ENCODE peak calls at places on chromosome 16, in nine cellular contexts. T is NCI-H460, B is NCI-H1092 treated with DMSO at 0.1 percent for 48 hours, S is upper lobe of left lung, K is T-helper 2 cell, Y is amniotic stem cell, I is frontal cortex, U is midbrain, Z is fibroblast of gingiva. L is an unnamed sample.

GRCh38 chr16:23269248-23270091 is 32.6 kb upstream of the SCNN1B start:
- DNase-seq in I (no peak), T (peak), B (no peak), Y (no peak), Z (no peak), U (no peak), K (no peak), S (no peak), L (no peak)

GRCh38 chr16:68379472-68380347 is 68.6 kb downstream of the SMPD3 start:
- DNase-seq in Y (no peak), Z (no peak), U (no peak), S (peak), I (no peak), B (no peak), K (no peak), T (no peak), L (no peak)

GRCh38 chr16:82776466-82777146 is 149.8 kb downstream of the CDH13 start:
- DNase-seq in T (no peak), B (no peak), U (peak), Y (no peak), I (no peak), K (no peak), Z (no peak), S (no peak), L (no peak)

GRCh38 chr16:29148867-29149272 is 164.0 kb downstream of the LAT start:
- DNase-seq in K (peak), I (no peak), T (no peak), B (no peak), Z (no peak), U (no peak), S (peak), Y (no peak), L (no peak)

GRCh38 chr16:61892531-61892930 is 143.7 kb downstream of the CDH8 start:
- DNase-seq in T (no peak), Y (no peak), K (no peak), I (no peak), B (no peak), U (no peak), S (no peak), Z (no peak), L (no peak)

GRCh38 chr16:55912022-55912421 is 36.8 kb upstream of the CES5A start:
- DNase-seq in B (no peak), K (no peak), S (no peak), I (no peak), Z (no peak), U (peak), Y (no peak), T (no peak), L (no peak)

GRCh38 chr16:84851192-84852127 is 31.7 kb downstream of the CRISPLD2 start:
- DNase-seq in B (peak), U (no peak), T (no peak), Z (peak), I (no peak), S (peak), Y (peak), K (no peak), L (peak)

GRCh38 chr16:88341551-88342290 is 41.0 kb upstream of the ZNF469 start:
- DNase-seq in T (no peak), S (peak), Z (no peak), Y (no peak), B (no peak), I (no peak), K (no peak), U (no peak), L (no peak)

GRCh38 chr16:56945847-56946527 is 14.0 kb downstream of the HERPUD1 start:
- DNase-seq in T (no peak), I (no peak), U (no peak), K (no peak), Y (no peak), B (no peak), Z (no peak), S (no peak), L (no peak)

GRCh38 chr16:49440156-49441065 is 66.8 kb downstream of the C16orf78 start:
- DNase-seq in U (peak), B (no peak), T (no peak), Z (no peak), K (no peak), Y (no peak), I (no peak), S (no peak), L (no peak)

GRCh38 chr16:3971706-3972105 is 91.2 kb upstream of the CREBBP start:
- DNase-seq in B (no peak), U (no peak), I (no peak), S (no peak), Y (no peak), Z (no peak), K (no peak), T (no peak), L (no peak)

GRCh38 chr16:85130707-85131028 is 18.4 kb upstream of the CIBAR2 start:
- DNase-seq in Y (no peak), I (no peak), U (no peak), K (no peak), S (no peak), B (no peak), Z (no peak), T (no peak), L (no peak)

GRCh38 chr16:48126801-48127644 is 28.8 kb downstream of the ABCC12 start:
- DNase-seq in S (no peak), Z (peak), I (no peak), T (peak), B (peak), Y (peak), U (no peak), K (no peak), L (peak)

GRCh38 chr16:74922150-74923138 is 62.5 kb downstream of the WDR59 start:
- DNase-seq in U (no peak), Z (no peak), S (no peak), K (no peak), T (no peak), Y (no peak), B (no peak), I (no peak), L (no peak)

GRCh38 chr16:7364054-7364407 is 31.4 kb downstream of the RBFOX1 start:
- DNase-seq in Y (no peak), B (peak), U (no peak), S (no peak), Z (no peak), T (no peak), K (no peak), I (no peak), L (no peak)

GRCh38 chr16:67477960-67478554 is 2.9 kb downstream of the ATP6V0D1 start:
- DNase-seq in T (no peak), S (no peak), B (no peak), K (no peak), Y (no peak), U (no peak), Z (no peak), I (no peak), L (no peak)

GRCh38 chr16:73323880-73324279 is 276.0 kb upstream of the ZFHX3 start:
- DNase-seq in I (no peak), Z (no peak), U (no peak), T (no peak), S (no peak), B (no peak), Y (no peak), K (no peak), L (no peak)

GRCh38 chr16:31298958-31299357 is 39.2 kb downstream of the ITGAM start:
- DNase-seq in Y (no peak), S (no peak), Z (no peak), B (no peak), I (no peak), T (no peak), U (no peak), K (no peak), L (peak)

GRCh38 chr16:87334611-87335305 is 17.6 kb upstream of the C16orf95 start:
- DNase-seq in Z (no peak), I (no peak), T (no peak), U (no peak), K (no peak), Y (no peak), S (peak), B (no peak), L (no peak)

GRCh38 chr16:70738083-70738977 is 52.5 kb upstream of the MTSS2 start:
- DNase-seq in I (no peak), Y (peak), Z (peak), K (no peak), U (peak), B (peak), T (peak), S (no peak), L (no peak)

GRCh38 chr16:79104567-79104966 is 496.0 kb downstream of the MAF start:
- DNase-seq in U (no peak), T (no peak), K (no peak), B (no peak), Y (no peak), S (no peak), I (no peak), Z (no peak), L (no peak)

GRCh38 chr16:56423584-56424403 is 1.6 kb downstream of the AMFR start:
- DNase-seq in B (no peak), I (peak), T (no peak), U (no peak), K (no peak), Z (no peak), S (no peak), Y (no peak), L (no peak)